ENCODE peak calls at places on chromosomes 16 and 17, in five cellular contexts. U is ELR; H is HT-29; G is activated naive CD8-positive, alpha-beta T cell treated with anti-CD3 and anti-CD28 coated beads, Interleukin-2, amount 10 ng/mL, durations not matched to agents 7 days and 5 days; X is lung. S is an unnamed sample.

GRCh38 chr16:64534180-64534780 is 587.6 kb downstream of the CDH11 start:
- DNase-seq in X (no peak), H (no peak), G (no peak), U (no peak), S (no peak)

GRCh38 chr17:14301279-14301760 is 439 bp downstream of the HS3ST3B1 start:
- DNase-seq in H (no peak), G (peak; percentile 71), X (no peak), U (no peak), S (no peak)

GRCh38 chr16:17359778-17360177 is 111.0 kb downstream of the XYLT1 start:
- DNase-seq in G (no peak), H (no peak), U (peak; percentile 50), X (no peak), S (no peak)

GRCh38 chr16:27718136-27718766 is 168.3 kb downstream of the KATNIP start:
- DNase-seq in U (no peak), G (no peak), H (no peak), X (no peak), S (no peak)

GRCh38 chr17:68861602-68862001 is 93.6 kb downstream of the ABCA8 start:
- DNase-seq in H (no peak), X (no peak), G (no peak), U (no peak), S (no peak)

GRCh38 chr16:73024571-73025105 is 23.3 kb downstream of the ZFHX3 start:
- DNase-seq in U (no peak), G (no peak), H (no peak), X (no peak), S (no peak)

GRCh38 chr17:62692721-62693431 is 65.4 kb downstream of the MRC2 start:
- DNase-seq in G (no peak), X (no peak), H (peak; percentile 32), U (peak; percentile 66), S (no peak)

GRCh38 chr16:4734063-4734729 is at the start of the genes ANKS3 and DNAAF8:
- DNase-seq in H (peak; percentile 96), G (peak; percentile 90), X (peak; percentile 96), U (peak; percentile 97), S (peak; percentile 97)

GRCh38 chr17:1188812-1189211 is 9.0 kb upstream of the ABR start:
- DNase-seq in H (no peak), U (no peak), X (peak; percentile 85), G (no peak), S (peak; percentile 93)

GRCh38 chr17:77032929-77033328 is 107.8 kb upstream of the SEC14L1 start:
- DNase-seq in X (no peak), H (no peak), U (no peak), G (no peak), S (no peak)

GRCh38 chr17:50495217-50495823 is 12.9 kb upstream of the MYCBPAP start:
- DNase-seq in U (no peak), X (no peak), G (no peak), H (no peak), S (no peak)